ENCODE peak calls at places on chromosomes 12 and 14, in eight cellular contexts. J is MV-4-11; C is lung; O is T-helper 1 cell; E is stimulated activated CD4-positive, alpha-beta T cell treated with anti-CD3 and anti-CD28 coated beads, Interleukin-15, amount 100 ng/mL, for 24 hours; M is GM19239; R is chondrocyte; V is progenitor cell of endocrine pancreas. Y is an unnamed sample.

GRCh38 chr12:63882844-63883243 is 38.3 kb downstream of the SRGAP1 start:
- DNase-seq in J (no peak), C (no peak), O (no peak), E (no peak), M (no peak), R (no peak), V (no peak), Y (no peak)

GRCh38 chr14:22039938-22040780 is 366.5 kb upstream of the OR4E1 start:
- DNase-seq in J (peak), C (no peak), O (no peak), E (peak), M (no peak), R (no peak), V (no peak), Y (no peak)

GRCh38 chr14:105891221-105891602 is 364.8 kb downstream of the TMEM121 start:
- DNase-seq in J (no peak), C (no peak), O (no peak), E (no peak), M (no peak), R (peak), V (no peak), Y (no peak)

GRCh38 chr12:45893240-45893639 is 97.1 kb downstream of the SCAF11 start:
- DNase-seq in J (no peak), C (no peak), O (no peak), E (no peak), M (no peak), R (no peak), V (no peak), Y (no peak)

GRCh38 chr14:90510208-90510607 is 113.4 kb downstream of the CALM1 start:
- DNase-seq in J (no peak), C (peak), O (no peak), E (no peak), M (no peak), R (no peak), V (no peak), Y (no peak)

GRCh38 chr14:105647784-105648608 is 121.6 kb downstream of the TMEM121 start:
- DNase-seq in J (no peak), C (no peak), O (no peak), E (no peak), M (no peak), R (peak), V (no peak), Y (no peak)

GRCh38 chr14:31270196-31270772 is 62.7 kb upstream of the HECTD1 start:
- DNase-seq in J (peak), C (peak), O (no peak), E (peak), M (no peak), R (no peak), V (no peak), Y (no peak)

GRCh38 chr12:54053625-54054441 is at the start of gene HOXC4:
- DNase-seq in J (no peak), C (no peak), O (no peak), E (no peak), M (no peak), R (no peak), V (no peak), Y (no peak)

GRCh38 chr14:105899071-105899641 is 372.8 kb downstream of the TMEM121 start:
- DNase-seq in J (no peak), C (no peak), O (no peak), E (no peak), M (no peak), R (peak), V (no peak), Y (no peak)

GRCh38 chr14:85380891-85381290 is 149.1 kb upstream of the FLRT2 start:
- DNase-seq in J (no peak), C (no peak), O (no peak), E (no peak), M (no peak), R (no peak), V (no peak), Y (no peak)

GRCh38 chr12:110694330-110694891 is 5.5 kb upstream of the HVCN1 start:
- DNase-seq in J (peak), C (no peak), O (no peak), E (no peak), M (no peak), R (no peak), V (no peak), Y (no peak)

GRCh38 chr12:124397399-124397679 is 102.4 kb downstream of the RFLNA start:
- DNase-seq in J (no peak), C (no peak), O (no peak), E (no peak), M (no peak), R (no peak), V (no peak), Y (no peak)

GRCh38 chr12:56146492-56147460 is 5.6 kb upstream of the MYL6B start:
- DNase-seq in J (no peak), C (no peak), O (no peak), E (no peak), M (no peak), R (no peak), V (no peak), Y (no peak)

GRCh38 chr14:23577710-23578392 is 739 bp downstream of the JPH4 start:
- DNase-seq in J (no peak), C (no peak), O (no peak), E (no peak), M (no peak), R (peak), V (no peak), Y (no peak)

GRCh38 chr12:121794532-121795028 is 1.1 kb upstream of the RHOF start:
- DNase-seq in J (no peak), C (peak), O (no peak), E (peak), M (peak), R (no peak), V (no peak), Y (no peak)

GRCh38 chr12:110349096-110349495 is 54.4 kb downstream of the ANAPC7 start:
- DNase-seq in J (no peak), C (no peak), O (no peak), E (no peak), M (no peak), R (no peak), V (no peak), Y (no peak)

GRCh38 chr12:62919827-62920226 is 15.1 kb downstream of the PPM1H start:
- DNase-seq in J (no peak), C (no peak), O (no peak), E (no peak), M (no peak), R (no peak), V (no peak), Y (no peak)

Y was measured in GM18507.